ENCODE peak calls at places on chromosomes 7 and 10, in six cellular contexts. F is endodermal cell, H is colonic mucosa, J is kidney epithelial cell, L is fibroblast of villous mesenchyme, T is left ventricle myocardium inferior. G is an unnamed sample.

GRCh38 chr10:30490289-30491000 is 56.5 kb downstream of the MAP3K8 start:
- DNase-seq in F (no peak), H (no peak), J (no peak), L (no peak), T (no peak), G (no peak)

GRCh38 chr7:157409149-157409752 is 72.4 kb downstream of the DNAJB6 start:
- DNase-seq in F (no peak), H (no peak), J (no peak), L (peak; percentile 86), T (peak; percentile 5), G (no peak)

GRCh38 chr10:74047871-74048270 is 50.0 kb downstream of the VCL start:
- DNase-seq in F (peak; percentile 31), H (no peak), J (no peak), L (peak; percentile 78), T (no peak), G (no peak)

GRCh38 chr10:52664629-52665028 is 108.0 kb downstream of the MBL2 start:
- DNase-seq in F (no peak), H (no peak), J (no peak), L (no peak), T (no peak), G (no peak)

GRCh38 chr10:132096223-132096622 is 30.5 kb downstream of the JAKMIP3 start:
- DNase-seq in F (no peak), H (no peak), J (peak; percentile 31), L (peak; percentile 36), T (no peak), G (peak; percentile 40)

GRCh38 chr7:25832926-25833325 is 319.1 kb upstream of the NFE2L3 start:
- DNase-seq in F (no peak), H (no peak), J (no peak), L (no peak), T (no peak), G (no peak)

GRCh38 chr7:100890640-100891521 is 1.4 kb upstream of the UFSP1 start:
- DNase-seq in F (peak; percentile 79), H (no peak), J (no peak), L (no peak), T (peak; percentile 22), G (no peak)

GRCh38 chr7:138170959-138171703 is 94.9 kb downstream of the AKR1D1 start:
- DNase-seq in F (no peak), H (no peak), J (no peak), L (no peak), T (no peak), G (no peak)

GRCh38 chr7:31875424-31875823 is 188.4 kb downstream of the PPP1R17 start:
- DNase-seq in F (no peak), H (peak; percentile 22), J (no peak), L (no peak), T (no peak), G (no peak)

GRCh38 chr10:125871341-125871740 is 9.8 kb downstream of the DHX32 start:
- DNase-seq in F (no peak), H (no peak), J (no peak), L (peak; percentile 68), T (no peak), G (no peak)

GRCh38 chr10:98292976-98293375 is 25.0 kb upstream of the LOXL4 start:
- DNase-seq in F (no peak), H (no peak), J (no peak), L (no peak), T (no peak), G (no peak)

GRCh38 chr10:28810062-28810870 is 132.9 kb downstream of the BAMBI start:
- DNase-seq in F (peak; percentile 71), H (peak; percentile 16), J (no peak), L (peak; percentile 50), T (no peak), G (no peak)

GRCh38 chr10:60008816-60009215 is 102.5 kb upstream of the CCDC6 start:
- DNase-seq in F (peak; percentile 49), H (no peak), J (no peak), L (no peak), T (no peak), G (no peak)

GRCh38 chr10:29860159-29860558 is 199.2 kb downstream of the JCAD start:
- DNase-seq in F (no peak), H (no peak), J (no peak), L (peak; percentile 86), T (no peak), G (no peak)

GRCh38 chr7:116560021-116560970 is 35.5 kb downstream of the CAV1 start:
- DNase-seq in F (no peak), H (no peak), J (no peak), L (no peak), T (peak; percentile 28), G (no peak)

GRCh38 chr10:14412624-14413023 is 81.9 kb upstream of the FRMD4A start:
- DNase-seq in F (no peak), H (no peak), J (no peak), L (no peak), T (no peak), G (no peak)

GRCh38 chr7:67917118-67917755 is 920.6 kb downstream of the TYW1 start:
- DNase-seq in F (peak; percentile 84), H (no peak), J (no peak), L (no peak), T (no peak), G (no peak)

GRCh38 chr10:67211680-67212079 is 285.8 kb downstream of the LRRTM3 start:
- DNase-seq in F (no peak), H (no peak), J (no peak), L (no peak), T (no peak), G (no peak)

GRCh38 chr7:23349484-23350157 is 50.5 kb downstream of the MALSU1 start:
- DNase-seq in F (peak; percentile 53), H (no peak), J (no peak), L (peak; percentile 41), T (no peak), G (no peak)

GRCh38 chr7:31058122-31058521 is 6.0 kb downstream of the ADCYAP1R1 start:
- DNase-seq in F (no peak), H (no peak), J (no peak), L (no peak), T (no peak), G (no peak)

GRCh38 chr7:34748244-34749039 is 90.4 kb downstream of the NPSR1 start:
- DNase-seq in F (peak; percentile 74), H (peak; percentile 82), J (peak; percentile 89), L (peak; percentile 1), T (peak; percentile 81), G (peak; percentile 86)

GRCh38 chr7:82375713-82376112 is 67.9 kb downstream of the CACNA2D1 start:
- DNase-seq in F (no peak), H (no peak), J (no peak), L (no peak), T (no peak), G (no peak)

GRCh38 chr10:14403846-14404623 is 73.3 kb upstream of the FRMD4A start:
- DNase-seq in F (no peak), H (no peak), J (no peak), L (no peak), T (no peak), G (no peak)

GRCh38 chr7:27198138-27198841 is 1.6 kb downstream of the HOXA13 start:
- DNase-seq in F (peak; percentile 59), H (peak; percentile 38), J (no peak), L (peak; percentile 19), T (no peak), G (no peak)

DNA sequence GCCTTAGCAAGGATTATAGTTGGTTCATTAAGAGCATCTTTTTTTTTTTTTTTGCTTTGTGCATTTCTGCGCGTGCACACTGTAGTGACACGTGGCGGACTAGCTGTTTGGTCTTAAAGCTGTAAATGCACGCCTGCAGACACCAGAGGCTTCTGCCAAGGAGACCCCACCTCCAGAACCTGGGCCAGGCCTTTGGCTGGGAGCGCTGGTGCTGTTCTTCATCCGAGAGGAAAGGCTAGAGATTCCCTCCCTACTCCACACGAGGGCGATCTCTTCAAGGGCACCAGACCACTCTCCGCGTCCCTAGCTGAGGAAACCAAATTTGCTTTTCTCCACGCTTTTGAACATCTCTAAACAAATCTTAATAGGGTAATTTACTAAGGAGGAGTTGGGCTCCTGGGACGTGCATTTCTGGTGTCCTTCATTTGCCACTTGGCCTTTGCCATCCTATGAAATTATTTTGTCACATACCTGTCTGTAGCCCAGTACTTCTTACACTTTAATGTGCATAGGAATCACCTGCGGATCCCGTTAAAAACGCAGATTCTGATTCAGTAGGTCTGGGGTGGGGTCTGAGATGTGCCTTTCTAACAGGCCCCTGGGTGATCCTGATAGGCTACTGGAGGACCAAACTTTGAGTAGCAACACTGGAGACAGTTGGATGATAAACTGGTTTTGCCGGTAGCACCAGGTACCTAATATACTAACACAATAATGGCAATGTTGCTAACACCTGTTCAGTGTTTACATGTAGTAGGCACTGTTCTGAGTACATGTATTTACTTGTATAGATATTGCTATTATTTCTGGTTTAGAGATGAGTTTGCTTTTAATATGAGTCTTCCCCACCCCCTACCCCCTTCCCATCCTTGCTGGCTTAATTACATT is 1.3 kb upstream of the SLC26A5 start:
- DNase-seq in F (peak; percentile 91), H (peak; percentile 60), J (peak; percentile 1), L (peak; percentile 40), T (no peak), G (peak; percentile 86)
- TF ChIP-seq CTCF in F (peak; percentile 86), H (peak; percentile 63), J (peak; percentile 85), L (peak; percentile 78), T (peak; percentile 60), G (peak; percentile 79)

DNA sequence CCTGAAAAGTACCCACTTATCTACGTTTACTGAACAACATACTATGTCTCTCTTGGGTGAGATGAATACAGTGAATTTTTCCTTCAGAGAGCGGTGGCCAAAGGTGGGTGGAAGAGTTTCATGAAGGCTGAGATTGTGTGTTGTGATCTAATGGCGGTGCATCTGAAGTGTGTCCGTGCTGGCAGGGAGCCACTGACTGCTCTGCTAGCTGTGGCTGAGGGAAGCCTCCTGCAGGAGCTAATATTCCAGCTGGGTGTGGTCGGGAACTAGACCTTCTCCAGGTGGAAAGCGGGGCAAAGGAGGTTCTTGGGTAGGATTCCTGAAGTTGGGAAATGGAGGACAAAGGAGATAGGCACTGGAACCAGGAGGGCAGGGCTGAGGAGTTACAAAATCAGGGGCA is 69.2 kb upstream of the GRB10 start:
- DNase-seq in F (no peak), H (no peak), J (no peak), L (no peak), T (no peak), G (no peak)
- H3K4me3 ChIP-seq in F (no peak overlapping the region), H (no peak overlapping the region), J (no peak overlapping the region), L (no peak overlapping the region), T (no peak overlapping the region), G (no peak overlapping the region)

GRCh38 chr10:5434017-5434753 is 21.8 kb downstream of the NET1 start:
- DNase-seq in F (no peak), H (no peak), J (no peak), L (peak; percentile 66), T (no peak), G (no peak)
- TF ChIP-seq CTCF in F (peak; percentile 88), H (peak; percentile 46), J (peak; percentile 69), L (peak; percentile 76), T (peak; percentile 76), G (peak; percentile 70)

DNA sequence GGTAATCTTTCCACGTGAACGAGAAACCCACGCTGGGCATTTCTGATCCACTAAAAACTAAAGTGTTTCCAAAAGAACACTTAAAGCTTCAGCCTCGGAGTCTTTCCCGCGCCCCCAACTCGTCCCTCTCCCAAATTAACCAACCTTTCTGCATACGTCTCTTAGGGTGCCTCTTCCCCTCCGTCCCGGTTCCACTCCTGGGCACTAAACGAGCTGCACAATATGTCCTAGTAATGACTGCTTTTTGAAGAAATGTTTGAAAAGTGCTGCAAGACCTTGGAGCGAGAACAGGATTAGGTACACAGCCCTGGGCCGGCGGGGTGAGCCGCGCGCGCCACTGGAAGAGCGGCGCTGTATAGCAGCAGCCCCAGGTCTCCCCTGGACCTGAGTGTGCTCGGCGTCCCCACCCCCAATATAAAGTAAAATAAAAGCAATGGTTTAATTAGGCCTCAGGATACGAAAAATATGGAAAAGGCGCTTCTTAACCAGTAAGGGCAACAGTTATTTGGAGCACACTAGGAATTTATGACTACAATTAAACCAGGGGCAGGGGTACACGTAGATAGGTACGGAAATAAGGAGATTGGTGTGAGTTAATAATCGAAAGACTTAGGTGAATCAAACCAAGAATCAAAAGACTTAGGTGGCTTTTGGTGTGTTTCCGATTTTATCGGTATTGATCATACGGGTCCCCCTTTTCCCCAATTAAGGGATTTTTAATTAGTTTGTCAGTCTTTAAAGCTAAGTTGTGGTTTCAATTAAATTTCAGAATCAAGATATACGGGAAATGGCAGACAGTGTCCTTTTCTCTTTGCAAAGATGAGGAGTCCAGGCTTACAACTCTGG is 1.9 kb downstream of the TET1 start:
- DNase-seq in F (peak; percentile 78), H (no peak), J (no peak), L (peak; percentile 52), T (no peak), G (no peak)
- H3K4me3 ChIP-seq in F (peak overlapping the region; percentile 98), H (peak overlapping the region; percentile 68), J (peak overlapping the region; percentile 80), L (peak overlapping the region; percentile 83), T (peak overlapping the region; percentile 73), G (no peak overlapping the region)

G was measured in LNCaP clone FGC.